ENCODE peak calls at places on chromosomes 16 and 17, in seven cellular contexts. H is fibroblast of mammary gland, E is Panc1, R is fibroblast of the aortic adventitia, A is A549, C is cardiac fibroblast, U is choroid plexus epithelial cell. V is an unnamed sample.

GRCh38 chr17:2656293-2656692 is 55.3 kb downstream of the CLUH start:
- DNase-seq in H (no peak), E (no peak), R (no peak), A (no peak), C (no peak), U (no peak), V (no peak)

GRCh38 chr17:78828470-78829185 is 12.0 kb downstream of the USP36 start:
- DNase-seq in H (peak), E (no peak), R (peak), A (peak), C (peak), U (peak), V (no peak)

GRCh38 chr17:31803494-31804213 is 55.4 kb downstream of the COPRS start:
- DNase-seq in H (no peak), E (no peak), R (no peak), A (peak), C (no peak), U (peak), V (peak)

GRCh38 chr17:41498276-41498675 is 7.1 kb downstream of the KRT13 start:
- DNase-seq in H (peak), E (no peak), R (no peak), A (no peak), C (no peak), U (no peak), V (no peak)

GRCh38 chr16:57867000-57867561 is 64.8 kb upstream of the KIFC3 start:
- DNase-seq in H (no peak), E (no peak), R (no peak), A (no peak), C (no peak), U (no peak), V (no peak)

GRCh38 chr17:50564916-50565315 is 4.4 kb downstream of the CACNA1G start:
- DNase-seq in H (peak), E (no peak), R (peak), A (peak), C (peak), U (peak), V (no peak)

GRCh38 chr17:3035968-3036280 is 27.5 kb downstream of the OR1D5 start:
- DNase-seq in H (no peak), E (no peak), R (no peak), A (no peak), C (no peak), U (no peak), V (no peak)

GRCh38 chr17:53101706-53102105 is 721.0 kb upstream of the KIF2B start:
- DNase-seq in H (no peak), E (no peak), R (no peak), A (no peak), C (no peak), U (no peak), V (no peak)

GRCh38 chr17:6387442-6387841 is 47.5 kb downstream of the AIPL1 start:
- DNase-seq in H (no peak), E (no peak), R (no peak), A (no peak), C (no peak), U (no peak), V (no peak)

GRCh38 chr17:74677558-74678466 is 34.9 kb downstream of the CD300LF start:
- DNase-seq in H (peak), E (no peak), R (peak), A (peak), C (peak), U (peak), V (no peak)

GRCh38 chr16:12649356-12649755 is 154.3 kb downstream of the CPPED1 start:
- DNase-seq in H (no peak), E (no peak), R (no peak), A (no peak), C (no peak), U (no peak), V (no peak)

GRCh38 chr16:74698220-74698619 is 2.4 kb downstream of the MLKL start:
- DNase-seq in H (peak), E (no peak), R (peak), A (no peak), C (peak), U (peak), V (no peak)

GRCh38 chr16:57089406-57089805 is 3.0 kb upstream of the CPNE2 start:
- DNase-seq in H (no peak), E (no peak), R (no peak), A (no peak), C (no peak), U (no peak), V (no peak)

GRCh38 chr16:12976936-12977335 is 75.5 kb downstream of the SHISA9 start:
- DNase-seq in H (peak), E (no peak), R (no peak), A (peak), C (no peak), U (no peak), V (no peak)

GRCh38 chr17:29251969-29252866 is 5.6 kb downstream of the CRYBA1 start:
- DNase-seq in H (peak), E (no peak), R (peak), A (peak), C (peak), U (peak), V (no peak)

GRCh38 chr16:78122774-78123315 is 23.4 kb downstream of the WWOX start:
- DNase-seq in H (peak), E (peak), R (peak), A (peak), C (peak), U (peak), V (peak)

GRCh38 chr16:78278047-78278446 is 178.6 kb downstream of the WWOX start:
- DNase-seq in H (no peak), E (no peak), R (no peak), A (no peak), C (no peak), U (no peak), V (no peak)

GRCh38 chr16:55521792-55522191 is 12.9 kb downstream of the LPCAT2 start:
- DNase-seq in H (no peak), E (no peak), R (no peak), A (no peak), C (no peak), U (no peak), V (no peak)

GRCh38 chr16:83965444-83966152 is 2.4 kb upstream of the NECAB2 start:
- DNase-seq in H (no peak), E (no peak), R (no peak), A (no peak), C (no peak), U (no peak), V (no peak)

GRCh38 chr17:19727466-19728113 is 11.2 kb upstream of the SLC47A2 start:
- DNase-seq in H (peak), E (no peak), R (peak), A (peak), C (peak), U (peak), V (peak)

GRCh38 chr17:8598913-8599312 is 31.6 kb downstream of the MYH10 start:
- DNase-seq in H (no peak), E (no peak), R (no peak), A (no peak), C (no peak), U (no peak), V (no peak)

GRCh38 chr17:1965556-1966273 is 59.4 kb downstream of the RTN4RL1 start:
- DNase-seq in H (no peak), E (no peak), R (no peak), A (no peak), C (no peak), U (no peak), V (no peak)

GRCh38 chr17:37714897-37715296 is 30.0 kb downstream of the HNF1B start:
- DNase-seq in H (no peak), E (no peak), R (no peak), A (peak), C (no peak), U (peak), V (no peak)

DNA sequence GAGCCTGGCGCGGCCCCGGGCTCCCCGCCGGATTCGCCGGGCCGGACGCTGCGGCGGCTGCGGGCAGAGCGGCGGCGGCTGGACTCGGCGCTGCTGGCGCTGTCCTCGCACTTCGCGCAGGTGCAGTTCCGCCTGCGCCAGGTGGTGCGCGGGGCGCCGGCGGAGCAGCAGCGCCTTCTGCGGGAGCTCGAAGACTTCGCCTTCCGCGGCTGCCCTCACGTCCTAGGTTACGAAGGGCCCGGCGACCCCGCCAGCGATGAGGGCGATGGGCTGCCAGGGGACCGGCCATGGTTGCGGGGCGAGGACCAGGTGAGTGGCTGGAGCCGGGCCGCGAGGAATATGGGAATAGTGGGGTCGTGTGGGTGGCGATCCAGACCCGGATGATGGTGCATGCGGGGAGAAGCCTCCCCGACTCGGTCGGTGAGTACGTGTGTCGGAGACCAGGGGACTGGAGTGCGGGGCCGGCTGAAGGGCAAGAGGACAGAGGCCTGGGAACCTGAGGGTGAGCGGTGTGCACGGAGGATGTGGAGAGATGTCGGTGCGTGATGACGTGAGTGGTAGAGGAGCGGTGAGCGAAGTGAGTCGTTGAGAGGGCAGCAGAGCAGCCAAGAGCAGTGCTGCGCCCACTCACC is 517 bp downstream of the RUNDC1 start:
- DNase-seq in H (peak), E (no peak), R (peak), A (peak), C (peak), U (peak), V (no peak)
- TF ChIP-seq CTCF in H (no peak), E (no peak), R (no peak), A (peak), C (no peak), U (no peak), V (no peak)

GRCh38 chr17:57289130-57289529 is 32.8 kb downstream of the MSI2 start:
- DNase-seq in H (no peak), E (no peak), R (no peak), A (no peak), C (no peak), U (no peak), V (no peak)
- H3K4me3 ChIP-seq in H (no peak), E (no peak), R (no peak), A (no peak), C (no peak), U (no peak), V (peak)

GRCh38 chr17:40089085-40089895 is 11.1 kb downstream of the NR1D1 start:
- DNase-seq in H (no peak), E (no peak), R (no peak), A (no peak), C (no peak), U (no peak), V (no peak)

GRCh38 chr17:40086150-40087044 is 14.0 kb downstream of the NR1D1 start:
- DNase-seq in H (no peak), E (no peak), R (no peak), A (peak), C (peak), U (peak), V (no peak)

GRCh38 chr17:40087049-40087794 is 13.2 kb downstream of the NR1D1 start:
- DNase-seq in H (no peak), E (no peak), R (no peak), A (no peak), C (no peak), U (no peak), V (no peak)

GRCh38 chr17:40090234-40091111 is 9.9 kb downstream of the NR1D1 start:
- DNase-seq in H (no peak), E (no peak), R (no peak), A (no peak), C (no peak), U (no peak), V (no peak)

DNA sequence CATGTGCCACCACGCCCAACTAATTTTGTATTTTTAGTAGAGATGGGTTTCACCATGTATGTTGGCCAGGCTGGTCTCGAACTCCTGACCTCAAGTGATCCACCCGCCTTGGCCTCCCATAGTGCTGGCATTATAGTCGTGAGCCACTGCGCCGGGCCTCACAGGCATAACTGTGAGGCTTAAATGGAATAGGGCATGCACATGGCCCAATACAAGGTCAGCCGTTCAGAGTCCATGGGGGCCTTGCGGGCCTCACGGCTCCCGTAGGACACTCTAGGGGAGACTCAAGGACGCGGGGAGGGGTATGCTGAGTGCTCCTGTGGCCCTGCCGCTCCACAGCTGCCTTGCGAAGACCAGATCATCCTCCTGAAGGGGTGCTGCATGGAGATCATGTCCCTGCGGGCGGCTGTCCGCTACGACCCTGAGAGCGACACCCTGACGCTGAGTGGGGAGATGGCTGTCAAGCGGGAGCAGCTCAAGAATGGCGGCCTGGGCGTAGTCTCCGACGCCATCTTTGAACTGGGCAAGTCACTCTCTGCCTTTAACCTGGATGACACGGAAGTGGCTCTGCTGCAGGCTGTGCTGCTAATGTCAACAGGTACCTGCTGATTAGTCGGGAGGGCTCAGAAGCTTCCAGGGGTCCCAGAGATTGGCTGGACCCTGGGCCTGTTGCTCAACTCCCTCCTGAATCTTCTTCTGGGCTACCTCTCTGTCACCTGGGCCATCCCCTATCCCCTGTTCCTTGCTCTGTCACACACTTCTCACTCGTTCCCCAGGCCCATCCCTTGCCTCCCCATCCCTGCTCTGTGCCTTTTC is 12.3 kb downstream of the NR1D1 start:
- DNase-seq in H (no peak), E (no peak), R (no peak), A (no peak), C (no peak), U (no peak), V (no peak)
- TF ChIP-seq CTCF in H (no peak), E (no peak), R (no peak), A (no peak), C (no peak), U (no peak), V (no peak)

GRCh38 chr16:49483251-49483650 is 109.6 kb downstream of the C16orf78 start:
- DNase-seq in H (no peak), E (no peak), R (no peak), A (no peak), C (no peak), U (no peak), V (no peak)

GRCh38 chr16:49483651-49484451 is 110.2 kb downstream of the C16orf78 start:
- DNase-seq in H (no peak), E (no peak), R (no peak), A (no peak), C (no peak), U (no peak), V (no peak)

GRCh38 chr16:49485663-49486062 is 112.1 kb downstream of the C16orf78 start:
- DNase-seq in H (no peak), E (no peak), R (no peak), A (no peak), C (peak), U (peak), V (no peak)

GRCh38 chr16:49484936-49485335 is 111.3 kb downstream of the C16orf78 start:
- DNase-seq in H (no peak), E (no peak), R (no peak), A (no peak), C (no peak), U (no peak), V (no peak)

DNA sequence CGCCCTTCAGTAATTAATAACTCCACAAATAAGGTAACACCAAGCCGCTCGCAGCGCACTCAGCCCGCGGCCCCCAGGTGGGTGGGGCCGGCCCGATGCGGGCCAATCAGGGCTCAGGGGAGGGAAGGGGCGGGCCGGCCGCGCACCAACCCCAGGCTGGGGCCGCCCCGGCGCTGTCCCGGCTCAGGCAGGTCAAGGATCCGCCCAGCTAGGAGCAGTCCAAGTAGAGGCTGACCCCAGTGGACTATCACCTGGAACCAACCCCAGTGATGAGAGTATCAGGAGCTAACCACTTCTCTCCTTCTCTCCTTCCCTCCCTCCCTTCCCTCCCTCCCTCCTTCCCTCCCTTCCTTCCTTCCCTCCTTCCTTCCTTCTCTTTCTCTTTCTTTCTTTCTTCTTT is 110.8 kb downstream of the C16orf78 start:
- DNase-seq in H (peak), E (no peak), R (peak), A (no peak), C (peak), U (peak), V (no peak)
- H3K4me3 ChIP-seq in H (no peak), E (no peak), R (no peak), A (peak), C (no peak), U (no peak), V (no peak)

V was measured in epithelial cell of proximal tubule.